ENCODE peak calls at places on chromosomes 12 and 14, in five cellular contexts. P, O, G, Y and X are unnamed samples.

GRCh38 chr12:48017921-48018617 is 13.8 kb upstream of the COL2A1 start:
- DNase-seq in P (no peak), O (no peak), G (no peak), Y (no peak), X (peak; percentile 21)

GRCh38 chr14:68687746-68688145 is 105.1 kb downstream of the ZFP36L1 start:
- DNase-seq in P (no peak), O (no peak), G (no peak), Y (no peak), X (no peak)

GRCh38 chr14:74356892-74357575 is 8.8 kb downstream of the VRTN start:
- DNase-seq in P (no peak), O (no peak), G (no peak), Y (no peak), X (no peak)

GRCh38 chr12:16030729-16031128 is 119.6 kb downstream of the DERA start:
- DNase-seq in P (no peak), O (no peak), G (no peak), Y (no peak), X (no peak)

GRCh38 chr12:104207416-104207941 is 8.1 kb upstream of the TXNRD1 start:
- DNase-seq in P (no peak), O (no peak), G (no peak), Y (no peak), X (no peak)

GRCh38 chr12:88310069-88310468 is 168.0 kb downstream of the TMTC3 start:
- DNase-seq in P (no peak), O (no peak), G (no peak), Y (no peak), X (no peak)

GRCh38 chr12:6443361-6443983 is 1.3 kb upstream of the CD27 start:
- DNase-seq in P (no peak), O (peak; percentile 3), G (no peak), Y (no peak), X (peak; percentile 69)

GRCh38 chr14:103220982-103221641 is 97.9 kb downstream of the TNFAIP2 start:
- DNase-seq in P (no peak), O (no peak), G (no peak), Y (no peak), X (no peak)

GRCh38 chr14:26137161-26137560 is 460.7 kb downstream of the NOVA1 start:
- DNase-seq in P (no peak), O (no peak), G (no peak), Y (no peak), X (no peak)

GRCh38 chr12:114395755-114396152 is 10.2 kb downstream of the TBX5 start:
- DNase-seq in P (no peak), O (no peak), G (no peak), Y (no peak), X (no peak)

GRCh38 chr14:72558721-72559120 is 335.2 kb downstream of the DPF3 start:
- DNase-seq in P (no peak), O (no peak), G (no peak), Y (no peak), X (no peak)

GRCh38 chr12:9806714-9807113 is 20.6 kb upstream of the KLRF1 start:
- DNase-seq in P (no peak), O (no peak), G (no peak), Y (no peak), X (no peak)

GRCh38 chr12:112855375-112855774 is 51.4 kb upstream of the OAS1 start:
- DNase-seq in P (no peak), O (no peak), G (no peak), Y (no peak), X (no peak)

GRCh38 chr12:118183711-118184110 is 47.8 kb downstream of the PEBP1 start:
- DNase-seq in P (no peak), O (no peak), G (no peak), Y (no peak), X (no peak)

GRCh38 chr14:39025810-39026627 is 77.0 kb downstream of the SEC23A start:
- DNase-seq in P (no peak), O (no peak), G (no peak), Y (no peak), X (no peak)

GRCh38 chr12:6038160-6038559 is 86.3 kb downstream of the VWF start:
- DNase-seq in P (no peak), O (no peak), G (peak; percentile 39), Y (no peak), X (peak; percentile 65)

GRCh38 chr14:74612346-74613021 is 447 bp upstream of the LTBP2 start:
- DNase-seq in P (no peak), O (peak; percentile 85), G (peak; percentile 69), Y (peak; percentile 73), X (peak; percentile 91)

GRCh38 chr12:4107436-4107878 is 166.1 kb upstream of the CCND2 start:
- DNase-seq in P (no peak), O (no peak), G (no peak), Y (no peak), X (peak; percentile 85)

GRCh38 chr14:68632591-68632895 is 160.3 kb downstream of the ZFP36L1 start:
- DNase-seq in P (no peak), O (no peak), G (no peak), Y (no peak), X (no peak)

GRCh38 chr14:64753374-64753773 is 49.1 kb downstream of the PLEKHG3 start:
- DNase-seq in P (no peak), O (no peak), G (no peak), Y (no peak), X (no peak)

GRCh38 chr12:121233628-121234020 is 23.7 kb downstream of the P2RX4 start:
- DNase-seq in P (no peak), O (no peak), G (no peak), Y (no peak), X (no peak)

GRCh38 chr12:53101931-53102781 is 1.1 kb upstream of the SOAT2 start:
- DNase-seq in P (no peak), O (no peak), G (no peak), Y (no peak), X (no peak)

GRCh38 chr12:99911076-99911475 is 73.7 kb downstream of the ANKS1B start:
- DNase-seq in P (no peak), O (no peak), G (no peak), Y (no peak), X (no peak)
- H3K27ac ChIP-seq in P (no peak overlapping the region), O (no peak overlapping the region), G (no peak overlapping the region), Y (peak overlapping the region; percentile 57), X (peak overlapping the region; percentile 64)

GRCh38 chr12:131147894-131148293 is 194.2 kb downstream of the ADGRD1 start:
- DNase-seq in P (no peak), O (no peak), G (no peak), Y (no peak), X (no peak)

GRCh38 chr12:131142891-131143637 is 189.4 kb downstream of the ADGRD1 start:
- DNase-seq in P (no peak), O (no peak), G (no peak), Y (no peak), X (no peak)

GRCh38 chr12:131152587-131152986 is 198.9 kb downstream of the ADGRD1 start:
- DNase-seq in P (no peak), O (no peak), G (no peak), Y (no peak), X (no peak)

GRCh38 chr12:131151558-131152345 is 198.0 kb downstream of the ADGRD1 start:
- DNase-seq in P (no peak), O (no peak), G (no peak), Y (no peak), X (no peak)

DNA sequence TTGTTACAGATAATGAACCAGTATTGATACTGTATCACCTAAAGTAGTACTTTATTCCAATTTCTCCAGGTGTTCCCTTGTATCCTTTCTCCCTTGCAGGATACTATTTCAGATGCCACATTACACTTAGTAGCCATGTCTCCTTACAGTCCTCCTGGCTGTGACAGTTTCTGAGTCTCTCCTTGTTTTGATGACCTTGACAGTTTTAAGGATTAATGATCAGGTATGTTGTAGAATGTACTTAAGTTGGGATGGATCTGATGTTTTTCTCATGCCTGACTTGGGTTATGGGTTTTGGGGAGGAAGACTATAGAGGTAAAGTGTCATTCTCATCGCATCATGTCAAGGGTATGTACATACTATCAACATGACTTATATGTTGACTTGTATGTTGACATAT is 193.6 kb downstream of the ADGRD1 start:
- DNase-seq in P (no peak), O (no peak), G (no peak), Y (no peak), X (no peak)
- H3K27ac ChIP-seq in P (no peak overlapping the region), O (peak overlapping the region; percentile 2), G (no peak overlapping the region), Y (no peak overlapping the region), X (no peak overlapping the region)

GRCh38 chr12:96908170-96908675 is 1.2 kb downstream of the NEDD1 start:
- DNase-seq in P (no peak), O (no peak), G (no peak), Y (no peak), X (no peak)
- H3K27ac ChIP-seq in P (no peak overlapping the region), O (no peak overlapping the region), G (peak overlapping the region; percentile 76), Y (peak overlapping the region; percentile 95), X (peak overlapping the region; percentile 85)

GRCh38 chr12:11810160-11810559 is 160.7 kb downstream of the ETV6 start:
- DNase-seq in P (no peak), O (no peak), G (no peak), Y (no peak), X (no peak)
- H3K27ac ChIP-seq in P (no peak overlapping the region), O (no peak overlapping the region), G (no peak overlapping the region), Y (no peak overlapping the region), X (no peak overlapping the region)

GRCh38 chr14:77760381-77761204 is at the start of gene SNW1:
- DNase-seq in P (peak; percentile 95), O (peak; percentile 90), G (peak; percentile 88), Y (peak; percentile 88), X (peak; percentile 89)

GRCh38 chr14:77763978-77764377 is 3.0 kb upstream of the SNW1 start:
- DNase-seq in P (no peak), O (no peak), G (no peak), Y (no peak), X (no peak)

GRCh38 chr14:77761205-77761931 is 412 bp upstream of the SNW1 start:
- DNase-seq in P (no peak), O (peak; percentile 31), G (no peak), Y (no peak), X (peak; percentile 53)

GRCh38 chr14:77763316-77763715 is 2.4 kb upstream of the SNW1 start:
- DNase-seq in P (no peak), O (no peak), G (no peak), Y (no peak), X (no peak)
- H3K27ac ChIP-seq in P (no peak overlapping the region), O (no peak overlapping the region), G (no peak overlapping the region), Y (no peak overlapping the region), X (no peak overlapping the region)